ENCODE peak calls at places on chromosomes 12 and 14, in eight cellular contexts. M, U, K, B, L, C, P and X are unnamed samples.

GRCh38 chr12:56993346-56993745 is 13.0 kb downstream of the ZBTB39 start:
- DNase-seq in M (no peak), U (no peak), K (no peak), B (peak), L (no peak), C (no peak), P (no peak), X (no peak)

GRCh38 chr12:102510463-102510862 is 30.1 kb upstream of the IGF1 start:
- DNase-seq in M (no peak), U (no peak), K (no peak), B (no peak), L (no peak), C (no peak), P (no peak), X (no peak)

GRCh38 chr12:1501695-1502440 is 92.5 kb downstream of the FBXL14 start:
- DNase-seq in M (no peak), U (no peak), K (no peak), B (no peak), L (no peak), C (no peak), P (no peak), X (no peak)

GRCh38 chr14:24367506-24368214 is at the start of gene NFATC4:
- DNase-seq in M (peak), U (peak), K (peak), B (peak), L (peak), C (no peak), P (peak), X (peak)

GRCh38 chr12:65948320-65949008 is 124.2 kb downstream of the HMGA2 start:
- DNase-seq in M (peak), U (peak), K (peak), B (no peak), L (peak), C (peak), P (peak), X (peak)

GRCh38 chr14:89912667-89913211 is 41.8 kb downstream of the EFCAB11 start:
- DNase-seq in M (peak), U (peak), K (no peak), B (no peak), L (peak), C (peak), P (peak), X (peak)

GRCh38 chr12:106888348-106888970 is 67.2 kb upstream of the TMEM263 start:
- DNase-seq in M (no peak), U (no peak), K (no peak), B (no peak), L (no peak), C (no peak), P (no peak), X (no peak)

GRCh38 chr12:56326533-56326932 is 7.3 kb downstream of the PAN2 start:
- DNase-seq in M (no peak), U (no peak), K (no peak), B (no peak), L (no peak), C (no peak), P (no peak), X (no peak)

GRCh38 chr14:70268760-70269159 is 80.0 kb upstream of the SLC8A3 start:
- DNase-seq in M (no peak), U (no peak), K (no peak), B (peak), L (no peak), C (no peak), P (no peak), X (no peak)

GRCh38 chr14:41957459-41957858 is 350.8 kb downstream of the LRFN5 start:
- DNase-seq in M (no peak), U (no peak), K (no peak), B (no peak), L (no peak), C (no peak), P (no peak), X (no peak)

GRCh38 chr14:84937044-84937443 is 592.9 kb upstream of the FLRT2 start:
- DNase-seq in M (no peak), U (no peak), K (no peak), B (no peak), L (no peak), C (no peak), P (no peak), X (no peak)

GRCh38 chr14:59511916-59512530 is 27.7 kb downstream of the JKAMP start:
- DNase-seq in M (peak), U (peak), K (no peak), B (peak), L (no peak), C (peak), P (no peak), X (peak)

GRCh38 chr14:92513204-92513965 is at the start of gene RIN3:
- DNase-seq in M (peak), U (peak), K (no peak), B (peak), L (peak), C (peak), P (peak), X (peak)

GRCh38 chr14:101225116-101225728 is 321.7 kb upstream of the RTL1 start:
- DNase-seq in M (peak), U (peak), K (no peak), B (peak), L (no peak), C (no peak), P (no peak), X (peak)

GRCh38 chr12:77772606-77773298 is 57.9 kb upstream of the NAV3 start:
- DNase-seq in M (no peak), U (no peak), K (no peak), B (no peak), L (no peak), C (no peak), P (no peak), X (no peak)

GRCh38 chr12:106978035-106978800 is 8.7 kb downstream of the MTERF2 start:
- DNase-seq in M (peak), U (peak), K (peak), B (no peak), L (no peak), C (no peak), P (peak), X (peak)

GRCh38 chr12:74365178-74365964 is 172.3 kb upstream of the ATXN7L3B start:
- DNase-seq in M (peak), U (peak), K (no peak), B (peak), L (peak), C (no peak), P (peak), X (peak)

GRCh38 chr12:43758247-43758727 is 303 bp downstream of the PUS7L start:
- DNase-seq in M (peak), U (peak), K (no peak), B (no peak), L (no peak), C (peak), P (peak), X (peak)

GRCh38 chr14:23435540-23436326 is at the start of gene MYH7:
- DNase-seq in M (no peak), U (no peak), K (no peak), B (peak), L (no peak), C (no peak), P (no peak), X (no peak)

GRCh38 chr12:52796839-52797528 is 1.1 kb upstream of the KRT3 start:
- DNase-seq in M (no peak), U (no peak), K (no peak), B (no peak), L (no peak), C (no peak), P (no peak), X (no peak)

GRCh38 chr12:33752854-33753253 is 269.4 kb upstream of the ALG10 start:
- DNase-seq in M (no peak), U (no peak), K (no peak), B (peak), L (no peak), C (no peak), P (no peak), X (no peak)

GRCh38 chr14:91744068-91744480 is 12.2 kb upstream of the CATSPERB start:
- DNase-seq in M (no peak), U (peak), K (no peak), B (no peak), L (peak), C (no peak), P (no peak), X (no peak)

GRCh38 chr14:94509356-94509755 is at the start of gene SERPINA12:
- DNase-seq in M (no peak), U (no peak), K (no peak), B (no peak), L (no peak), C (no peak), P (no peak), X (no peak)

GRCh38 chr12:21850419-21850818 is 75.9 kb upstream of the KCNJ8 start:
- DNase-seq in M (no peak), U (no peak), K (no peak), B (no peak), L (no peak), C (no peak), P (no peak), X (no peak)

GRCh38 chr14:95679995-95680735 is 6.1 kb upstream of the TCL1B start:
- DNase-seq in M (no peak), U (no peak), K (no peak), B (peak), L (no peak), C (no peak), P (no peak), X (no peak)

DNA sequence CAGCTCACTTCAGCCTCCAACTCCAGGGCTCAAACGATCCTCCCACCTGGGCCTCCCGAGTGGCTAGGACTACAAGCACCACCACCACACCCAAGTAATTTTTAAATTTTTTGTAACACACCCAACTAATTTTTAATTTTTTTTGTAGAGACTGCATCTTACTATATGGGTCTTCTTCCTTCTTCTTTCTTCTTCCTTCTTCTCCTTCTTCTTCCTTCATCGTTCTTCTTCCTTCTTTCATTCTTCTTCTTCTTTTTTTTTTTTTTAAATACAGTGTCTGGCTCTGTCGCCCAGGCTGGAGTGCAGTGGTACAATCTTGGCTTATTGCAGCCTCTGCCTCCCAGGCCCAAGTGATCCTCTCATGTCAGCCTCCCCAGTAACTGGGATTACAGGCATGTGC is 965 bp upstream of the CREBL2 start:
- DNase-seq in M (no peak), U (no peak), K (no peak), B (no peak), L (no peak), C (no peak), P (no peak), X (no peak)
- H3K4me3 ChIP-seq in M (no peak), U (no peak), K (no peak), B (peak), L (peak), C (peak), P (no peak), X (no peak)

GRCh38 chr14:55026793-55027560 is at the start of the genes SOCS4 and WDHD1:
- DNase-seq in M (peak), U (peak), K (peak), B (peak), L (peak), C (peak), P (peak), X (peak)
- TF ChIP-seq CTCF in M (no peak), U (peak), K (no peak), B (peak), L (no peak), C (no peak), P (peak), X (no peak)

DNA sequence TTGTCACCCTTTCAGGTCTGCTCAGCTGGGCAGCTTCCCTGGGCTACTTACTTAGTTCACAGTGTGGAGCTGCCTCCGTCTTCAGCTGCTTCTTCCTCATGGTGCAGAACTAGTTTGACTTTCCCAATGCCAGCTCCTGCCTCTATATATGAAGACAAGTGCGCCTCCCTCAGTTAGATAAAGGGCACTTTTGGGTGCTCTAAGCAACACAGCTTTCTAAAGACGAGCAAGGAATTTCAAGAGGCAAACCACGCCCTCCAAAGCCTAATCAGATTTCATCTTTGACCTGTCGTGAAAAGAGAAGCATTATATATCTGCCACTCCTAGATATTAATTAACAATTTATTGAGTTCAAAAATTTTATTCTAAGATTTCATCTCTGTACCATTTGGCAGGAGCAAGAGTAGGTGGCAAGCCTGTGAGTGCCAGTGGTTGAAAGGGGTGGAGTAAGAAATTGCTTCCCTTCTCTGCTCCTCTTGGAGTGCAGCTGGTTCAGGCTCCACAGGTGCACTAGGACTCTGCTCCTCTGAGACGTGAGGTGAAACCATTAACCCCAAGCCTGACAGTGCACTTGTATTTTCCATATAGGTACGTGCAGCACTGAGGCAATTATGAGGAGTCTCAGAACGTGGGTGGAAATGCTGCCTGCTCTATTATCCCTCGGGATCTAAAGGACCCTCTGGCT is 2.1 kb upstream of the SLC11A2 start:
- DNase-seq in M (peak), U (peak), K (no peak), B (peak), L (peak), C (peak), P (peak), X (peak)
- H3K4me3 ChIP-seq in M (no peak), U (no peak), K (no peak), B (no peak), L (no peak), C (peak), P (no peak), X (no peak)

GRCh38 chr14:99190696-99191662 is 81.0 kb downstream of the BCL11B start:
- DNase-seq in M (no peak), U (no peak), K (no peak), B (no peak), L (no peak), C (no peak), P (no peak), X (no peak)
- TF ChIP-seq CTCF in M (no peak), U (no peak), K (no peak), B (no peak), L (no peak), C (no peak), P (no peak), X (no peak)

GRCh38 chr14:79395061-79395460 is 816.2 kb downstream of the DIO2 start:
- DNase-seq in M (peak), U (peak), K (no peak), B (no peak), L (no peak), C (no peak), P (peak), X (peak)
- H3K4me3 ChIP-seq in M (no peak), U (no peak), K (no peak), B (no peak), L (no peak), C (no peak), P (no peak), X (no peak)